ENCODE peak calls at places on chromosome 5, in eight cellular contexts. Z is tibial nerve; N is right lobe of liver; M is prostate gland; A is transverse colon; D is fibroblast of lung; B is CD8-positive, alpha-beta T cell; R is neural progenitor cell. W is an unnamed sample.

GRCh38 chr5:169052207-169052606 is 248.7 kb downstream of the SLIT3 start:
- DNase-seq in D (no peak), B (no peak), A (no peak), M (no peak), N (no peak), R (no peak), Z (no peak), W (no peak)

GRCh38 chr5:73728493-73729273 is 102.7 kb downstream of the ARHGEF28 start:
- DNase-seq in D (no peak), N (no peak), B (no peak), Z (no peak), A (no peak), R (no peak), M (no peak), W (no peak)

GRCh38 chr5:142408536-142409252 is 83.9 kb upstream of the SPRY4 start:
- DNase-seq in A (no peak), M (no peak), Z (no peak), B (no peak), R (no peak), D (no peak), N (no peak), W (no peak)

GRCh38 chr5:11797132-11797531 is 107.1 kb downstream of the CTNND2 start:
- DNase-seq in B (no peak), M (no peak), A (no peak), Z (no peak), R (peak; percentile 29), D (no peak), N (no peak), W (no peak)

GRCh38 chr5:115325291-115326019 is 29.0 kb upstream of the CCDC112 start:
- DNase-seq in B (no peak), R (no peak), D (peak; percentile 80), Z (no peak), A (no peak), M (no peak), N (no peak), W (no peak)

GRCh38 chr5:66727630-66728029 is 131.4 kb downstream of the MAST4 start:
- DNase-seq in Z (no peak), M (no peak), A (no peak), N (no peak), B (no peak), D (no peak), R (no peak), W (no peak)

GRCh38 chr5:21154526-21154925 is 1166.5 kb upstream of the CDH18 start:
- DNase-seq in D (peak; percentile 2), B (no peak), Z (no peak), R (no peak), A (no peak), N (no peak), M (no peak), W (no peak)

GRCh38 chr5:57581772-57582171 is 99.2 kb upstream of the ACTBL2 start:
- DNase-seq in N (no peak), M (no peak), R (no peak), D (no peak), Z (no peak), B (no peak), A (no peak), W (no peak)

GRCh38 chr5:177429248-177430045 is 3.0 kb downstream of the GRK6 start:
- DNase-seq in M (no peak), Z (peak; percentile 48), R (no peak), A (peak; percentile 82), B (peak; percentile 75), N (peak; percentile 72), D (no peak), W (no peak)

GRCh38 chr5:55191165-55191564 is 18.2 kb upstream of the CDC20B start:
- DNase-seq in R (no peak), D (peak; percentile 20), M (no peak), Z (no peak), B (no peak), A (no peak), N (no peak), W (no peak)

GRCh38 chr5:159764283-159764927 is 151.9 kb upstream of the ADRA1B start:
- DNase-seq in B (no peak), Z (peak; percentile 4), D (peak; percentile 71), M (no peak), N (no peak), R (no peak), A (no peak), W (no peak)

GRCh38 chr5:151523335-151523734 is 67.8 kb downstream of the FAT2 start:
- DNase-seq in N (no peak), A (no peak), R (peak; percentile 62), B (no peak), D (peak; percentile 36), Z (no peak), M (no peak), W (no peak)

GRCh38 chr5:132815454-132815853 is 2.4 kb downstream of the SOWAHA start:
- DNase-seq in B (no peak), R (no peak), M (no peak), N (no peak), A (no peak), D (peak; percentile 66), Z (no peak), W (no peak)

GRCh38 chr5:53601570-53601969 is 41.1 kb downstream of the NDUFS4 start:
- DNase-seq in N (no peak), M (no peak), R (no peak), B (no peak), Z (no peak), D (peak; percentile 41), A (no peak), W (no peak)

GRCh38 chr5:74034738-74035137 is 408.7 kb downstream of the ARHGEF28 start:
- DNase-seq in Z (no peak), B (no peak), A (no peak), M (peak; percentile 7), R (no peak), D (peak; percentile 32), N (no peak), W (no peak)

GRCh38 chr5:171521679-171522078 is 102.2 kb downstream of the FGF18 start:
- DNase-seq in Z (no peak), M (no peak), N (no peak), A (no peak), R (no peak), B (no peak), D (no peak), W (no peak)

GRCh38 chr5:6484446-6484845 is 35.8 kb downstream of the UBE2QL1 start:
- DNase-seq in R (no peak), A (no peak), Z (no peak), N (no peak), B (no peak), M (no peak), D (no peak), W (no peak)

GRCh38 chr5:167699434-167699833 is 592.0 kb upstream of the WWC1 start:
- DNase-seq in D (peak; percentile 91), R (peak; percentile 83), A (no peak), N (no peak), M (peak; percentile 10), Z (no peak), B (no peak), W (no peak)

GRCh38 chr5:173281910-173282309 is 46.3 kb downstream of the STC2 start:
- DNase-seq in D (peak; percentile 7), B (no peak), N (no peak), R (peak; percentile 69), M (no peak), Z (no peak), A (no peak), W (no peak)
- TF ChIP-seq CTCF in D (peak; percentile 42), B (no peak), N (no peak), R (peak; percentile 66), M (no peak), Z (no peak), A (no peak), W (no peak)

GRCh38 chr5:41973087-41973486 is 48.0 kb downstream of the FBXO4 start:
- DNase-seq in B (no peak), N (no peak), Z (no peak), D (no peak), A (no peak), R (no peak), M (no peak), W (no peak)

GRCh38 chr5:41973887-41974286 is 48.8 kb downstream of the FBXO4 start:
- DNase-seq in A (no peak), D (no peak), M (no peak), B (no peak), R (no peak), N (no peak), Z (no peak), W (no peak)

GRCh38 chr5:41967401-41967800 is 42.3 kb downstream of the FBXO4 start:
- DNase-seq in M (no peak), D (no peak), B (no peak), R (no peak), A (no peak), N (no peak), Z (no peak), W (no peak)

GRCh38 chr5:41966706-41967105 is 41.6 kb downstream of the FBXO4 start:
- DNase-seq in B (no peak), N (no peak), R (no peak), A (no peak), M (no peak), Z (no peak), D (no peak), W (no peak)

GRCh38 chr5:41968153-41968723 is 43.2 kb downstream of the FBXO4 start:
- DNase-seq in A (no peak), B (no peak), N (no peak), M (no peak), D (no peak), R (no peak), Z (no peak), W (no peak)
- TF ChIP-seq CTCF in A (no peak), B (no peak), N (no peak), M (no peak), D (no peak), R (peak; percentile 26), Z (no peak), W (no peak)

DNA sequence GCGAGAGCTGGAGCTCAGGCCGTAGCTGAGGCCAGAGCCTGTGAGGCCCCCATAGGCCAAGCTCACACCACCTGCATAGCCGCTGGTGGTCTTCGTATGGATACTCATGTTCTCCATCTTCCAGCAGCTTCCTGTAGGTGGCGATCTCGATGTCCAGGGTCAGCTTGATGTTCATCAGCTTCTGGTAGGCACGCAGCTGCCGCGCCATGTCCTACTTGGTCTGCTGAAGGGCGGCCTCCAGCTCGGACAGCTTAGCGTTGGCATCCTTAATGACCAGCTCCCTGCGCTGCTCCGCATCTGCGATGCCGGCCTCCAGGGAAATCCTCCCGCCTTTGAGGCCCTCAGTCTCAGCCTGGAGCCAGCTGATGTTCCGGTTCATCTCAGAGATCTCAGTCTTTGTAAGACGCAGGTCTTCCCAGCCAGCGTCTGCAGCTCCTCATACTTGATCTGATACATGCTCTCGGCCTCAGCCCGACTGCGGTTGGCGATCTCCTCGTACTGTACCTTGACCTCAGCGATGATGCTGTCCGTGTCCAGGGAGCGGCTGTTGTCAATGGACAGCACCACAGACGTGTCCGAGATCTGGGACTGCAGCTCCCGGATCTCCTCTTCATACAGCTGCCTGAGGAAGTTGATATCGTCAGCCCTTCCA is 172.1 kb downstream of the PPP2R2B start:
- DNase-seq in N (no peak), Z (no peak), M (no peak), A (no peak), R (peak; percentile 17), B (no peak), D (no peak), W (no peak)
- TF ChIP-seq CTCF in N (peak; percentile 14), Z (no peak), M (no peak), A (no peak), R (peak; percentile 23), B (no peak), D (no peak), W (no peak)

DNA sequence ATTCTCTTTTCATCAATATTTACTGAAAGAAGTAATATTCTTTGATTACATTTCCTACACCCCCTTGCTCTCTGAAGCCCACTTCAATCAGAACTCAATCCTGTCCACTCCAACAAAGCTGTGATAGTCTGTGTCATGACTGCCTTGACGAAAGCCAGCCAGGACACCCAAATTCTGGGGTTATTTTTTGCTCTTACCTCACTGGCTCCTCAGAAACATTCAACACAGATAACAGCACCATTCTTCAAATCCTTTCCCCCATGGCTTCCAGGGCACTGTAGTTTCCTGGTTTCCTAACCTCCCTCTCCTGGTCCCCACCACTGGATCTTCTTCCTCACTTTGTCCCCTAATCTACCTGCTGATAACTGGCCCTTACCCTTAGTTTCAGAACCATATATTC is 106.1 kb upstream of the FER start:
- DNase-seq in A (no peak), Z (no peak), B (no peak), M (no peak), D (no peak), R (no peak), N (no peak), W (no peak)
- TF ChIP-seq CTCF in A (no peak), Z (no peak), B (no peak), M (no peak), D (no peak), R (no peak), N (no peak), W (no peak)

W was measured in D721Med.